ENCODE peak calls at places on chromosomes 13 and 19, in four cellular contexts. Q is NCI-H446 treated with DMSO at 0.1 percent for 48 hours, Z is pancreas, D is smooth muscle cell of the brain vasculature. U is an unnamed sample.

GRCh38 chr13:63481334-63481733 is 2065.7 kb upstream of the PCDH20 start:
- DNase-seq in Q (peak; percentile 28), Z (no peak), D (peak; percentile 15), U (no peak)

GRCh38 chr13:85828094-85828684 is 29.0 kb upstream of the SLITRK6 start:
- DNase-seq in Q (no peak), Z (no peak), D (peak; percentile 9), U (no peak)

GRCh38 chr13:51760592-51760991 is 43.4 kb downstream of the DHRS12 start:
- DNase-seq in Q (no peak), Z (no peak), D (no peak), U (no peak)

GRCh38 chr19:525029-525428 is 6.5 kb upstream of the CDC34 start:
- DNase-seq in Q (no peak), Z (no peak), D (no peak), U (no peak)

GRCh38 chr19:52665047-52665446 is 26.9 kb upstream of the ZNF83 start:
- DNase-seq in Q (no peak), Z (no peak), D (no peak), U (no peak)

GRCh38 chr19:8321760-8322637 is 703 bp downstream of the RPS28 start:
- DNase-seq in Q (no peak), Z (no peak), D (no peak), U (no peak)

GRCh38 chr13:89694471-89694870 is 1653.0 kb upstream of the MIR17HG start:
- DNase-seq in Q (no peak), Z (no peak), D (no peak), U (no peak)

GRCh38 chr13:113926951-113927660 is 46.8 kb downstream of the C13orf46 start:
- DNase-seq in Q (no peak), Z (peak; percentile 44), D (no peak), U (peak; percentile 23)

GRCh38 chr13:51097353-51098043 is 13.6 kb downstream of the C13orf42 start:
- DNase-seq in Q (no peak), Z (no peak), D (no peak), U (no peak)

GRCh38 chr19:10112037-10112751 is 701 bp downstream of the P2RY11 start:
- DNase-seq in Q (no peak), Z (no peak), D (no peak), U (no peak)

GRCh38 chr19:17086811-17087210 is 11.2 kb downstream of the MYO9B start:
- DNase-seq in Q (no peak), Z (no peak), D (no peak), U (no peak)

GRCh38 chr19:40553885-40554857 is 22.5 kb upstream of the SHKBP1 start:
- DNase-seq in Q (no peak), Z (no peak), D (no peak), U (no peak)